ENCODE peak calls at places on chromosomes 4 and X, in ten cellular contexts. Z is T-helper 17 cell; E is stimulated activated CD8-positive, alpha-beta memory T cell treated with anti-CD3 and anti-CD28 coated beads, Interleukin-4, amount 100 ng/mL, for 48 hours; Y is activated CD8-positive, alpha-beta memory T cell treated with anti-CD3 and anti-CD28 coated beads for 4 hours; B is stimulated activated CD4-positive, alpha-beta T cell treated with anti-CD3 and anti-CD28 coated beads, Interleukin-2, amount 100 ng/mL, for 24 hours; V is fibroblast of lung; W is NCI-H1694 treated with DMSO at 0.1 percent for 48 hours; T is fibroblast of the conjunctiva; P is epithelial cell of esophagus; Q is aorta. A is an unnamed sample.
A peak's percentile ranks its signal among the peaks of the same experiment; 100 is the strongest.

GRCh38 chr4:169201144-169202124 is 69.3 kb downstream of the SH3RF1 start:
- DNase-seq in E (no peak), Z (no peak), P (no peak), Y (no peak), B (no peak), W (no peak), T (peak; percentile 62), V (peak; percentile 42), Q (no peak), A (no peak)

GRCh38 chr4:66750273-66750672 is 795.0 kb downstream of the CENPC start:
- DNase-seq in Q (no peak), Z (no peak), P (peak; percentile 67), V (no peak), E (no peak), W (no peak), T (no peak), Y (no peak), B (no peak), A (no peak)

GRCh38 chrX:25028726-25029125 is 13.0 kb upstream of the ARX start:
- DNase-seq in Y (no peak), W (no peak), Z (no peak), B (no peak), V (peak; percentile 38), T (peak; percentile 17), E (no peak), P (peak; percentile 65), Q (no peak), A (peak; percentile 41)

GRCh38 chr4:169063441-169063840 is 53.4 kb upstream of the CBR4 start:
- DNase-seq in W (no peak), T (no peak), V (no peak), E (no peak), B (no peak), Z (no peak), Y (no peak), P (no peak), Q (no peak), A (no peak)

GRCh38 chr4:56264861-56265260 is 122.4 kb downstream of the AASDH start:
- DNase-seq in Y (no peak), V (no peak), W (no peak), T (no peak), P (no peak), Z (no peak), Q (no peak), B (no peak), E (no peak), A (no peak)

GRCh38 chr4:143207555-143207954 is 22.8 kb downstream of the USP38 start:
- DNase-seq in E (no peak), V (peak; percentile 45), B (no peak), Z (no peak), W (no peak), Q (no peak), Y (no peak), T (no peak), P (peak; percentile 44), A (peak; percentile 49)

GRCh38 chr4:55075823-55076418 is 49.5 kb downstream of the KDR start:
- DNase-seq in Z (no peak), Y (no peak), B (no peak), P (no peak), V (no peak), T (no peak), Q (no peak), E (no peak), W (no peak), A (no peak)

GRCh38 chrX:1341531-1342179 is 5.1 kb downstream of the IL3RA start:
- DNase-seq in B (no peak), Y (no peak), P (no peak), T (no peak), W (no peak), V (no peak), E (no peak), Z (no peak), Q (no peak), A (peak; percentile 25)

GRCh38 chr4:25913056-25913850 is 767 bp upstream of the SMIM20 start:
- DNase-seq in Q (peak; percentile 60), W (no peak), T (no peak), V (no peak), Y (no peak), Z (peak; percentile 20), B (peak; percentile 37), P (no peak), E (peak; percentile 46), A (no peak)

GRCh38 chr4:16048639-16049448 is 35.0 kb downstream of the PROM1 start:
- DNase-seq in T (no peak), W (no peak), P (no peak), V (no peak), Q (no peak), E (no peak), Z (no peak), B (no peak), Y (no peak), A (no peak)

GRCh38 chr4:1408418-1408817 is 2.2 kb upstream of the NKX1-1 start:
- DNase-seq in Y (no peak), P (no peak), T (no peak), W (peak; percentile 29), E (no peak), Q (no peak), B (no peak), Z (no peak), V (no peak), A (no peak)

GRCh38 chr4:105710678-105711077 is 2.1 kb downstream of the GSTCD start:
- DNase-seq in T (peak; percentile 35), V (peak; percentile 17), Y (no peak), W (no peak), P (peak; percentile 13), Q (no peak), E (no peak), B (no peak), Z (no peak), A (peak; percentile 32)